ENCODE peak calls at places on chromosomes 4 and X, in four cellular contexts. L, K, F and Y are unnamed samples.
A peak's percentile ranks its signal among the peaks of the same experiment; 100 is the strongest.

GRCh38 chr4:71941001-71941400 is 90.8 kb upstream of the NPFFR2 start:
- DNase-seq in L (peak; percentile 18), F (no peak), K (peak; percentile 66), Y (no peak)

GRCh38 chr4:149409186-149410056 is 406.2 kb downstream of the IQCM start:
- DNase-seq in L (no peak), F (no peak), K (no peak), Y (no peak)

GRCh38 chrX:70234355-70234754 is at the start of gene AWAT1:
- DNase-seq in L (no peak), F (no peak), K (no peak), Y (no peak)

GRCh38 chr4:75698162-75698962 is 25.2 kb upstream of the G3BP2 start:
- DNase-seq in F (no peak), L (no peak), K (no peak), Y (no peak)

GRCh38 chr4:96543346-96543745 is 703.5 kb downstream of the PDHA2 start:
- DNase-seq in F (no peak), K (no peak), L (no peak), Y (no peak)

GRCh38 chr4:36006226-36006625 is 238.1 kb downstream of the ARAP2 start:
- DNase-seq in F (no peak), K (no peak), L (no peak), Y (no peak)

GRCh38 chrX:42385730-42386129 is 392.2 kb downstream of the PPP1R2C start:
- DNase-seq in L (no peak), K (no peak), F (no peak), Y (no peak)

GRCh38 chr4:137641554-137641953 is 109.3 kb upstream of the PCDH18 start:
- DNase-seq in F (no peak), K (no peak), L (no peak), Y (no peak)

GRCh38 chrX:22652596-22652995 is 347.2 kb upstream of the DDX53 start:
- DNase-seq in F (no peak), K (peak; percentile 53), L (peak; percentile 12), Y (no peak)

GRCh38 chrX:150990910-150991309 is 7.8 kb downstream of the HMGB3 start:
- DNase-seq in L (no peak), K (no peak), F (no peak), Y (no peak)

GRCh38 chr4:152036626-152037025 is 275.8 kb upstream of the GATB start:
- DNase-seq in K (no peak), L (no peak), F (no peak), Y (no peak)

GRCh38 chrX:136214551-136214950 is 36.6 kb downstream of the MAP7D3 start:
- DNase-seq in K (no peak), F (no peak), L (no peak), Y (no peak)

GRCh38 chrX:132615396-132616131 is 126.7 kb upstream of the MBNL3 start:
- DNase-seq in F (peak; percentile 11), K (peak; percentile 79), L (peak; percentile 76), Y (no peak)

GRCh38 chr4:187840814-187841213 is 154.8 kb upstream of the ZFP42 start:
- DNase-seq in L (no peak), K (no peak), F (no peak), Y (no peak)

GRCh38 chr4:8307126-8307525 is 37.6 kb downstream of the HTRA3 start:
- DNase-seq in F (no peak), L (peak; percentile 1), K (no peak), Y (peak; percentile 12)

GRCh38 chrX:8960809-8961413 is 73.0 kb downstream of the FAM9B start:
- DNase-seq in K (no peak), L (no peak), F (no peak), Y (no peak)

GRCh38 chrX:131747173-131747572 is 203.3 kb downstream of the OR13H1 start:
- DNase-seq in F (no peak), K (no peak), L (no peak), Y (peak; percentile 80)

GRCh38 chr4:81472249-81473085 is 760 bp upstream of the RASGEF1B start:
- DNase-seq in K (peak; percentile 55), F (no peak), L (peak; percentile 23), Y (peak; percentile 84)

GRCh38 chr4:48484494-48485168 is 1.5 kb downstream of the SLC10A4 start:
- DNase-seq in K (no peak), F (no peak), L (no peak), Y (no peak)

GRCh38 chr4:94290245-94290644 is 52.4 kb downstream of the HPGDS start:
- DNase-seq in F (no peak), L (no peak), K (no peak), Y (no peak)

GRCh38 chrX:2320580-2321327 is 180.0 kb downstream of the DHRSX start:
- DNase-seq in F (no peak), L (no peak), K (peak; percentile 75), Y (peak; percentile 81)

GRCh38 chr4:129978315-129978714 is 882.4 kb downstream of the C4orf33 start:
- DNase-seq in F (no peak), L (no peak), K (no peak), Y (no peak)

GRCh38 chrX:73823473-73824004 is 260.5 kb downstream of the CHIC1 start:
- DNase-seq in L (no peak), F (no peak), K (no peak), Y (no peak)

GRCh38 chr4:67714248-67714583 is 13.3 kb upstream of the UBA6 start:
- DNase-seq in F (no peak), L (no peak), K (no peak), Y (no peak)

GRCh38 chr4:146647615-146648383 is 9.1 kb downstream of the POU4F2 start:
- DNase-seq in L (peak; percentile 36), K (peak; percentile 43), F (no peak), Y (no peak)

GRCh38 chr4:155999743-156000142 is 46.1 kb upstream of the CTSO start:
- DNase-seq in K (peak; percentile 67), F (no peak), L (peak; percentile 49), Y (no peak)

GRCh38 chr4:21768349-21769310 is 179.9 kb downstream of the KCNIP4 start:
- DNase-seq in F (no peak), L (peak; percentile 26), K (peak; percentile 64), Y (no peak)

GRCh38 chrX:22800360-22800759 is 199.4 kb upstream of the DDX53 start:
- DNase-seq in K (no peak), L (no peak), F (no peak), Y (no peak)

GRCh38 chr4:56870927-56871326 is 36.8 kb upstream of the REST start:
- DNase-seq in K (no peak), F (no peak), L (no peak), Y (no peak)

GRCh38 chrX:118212817-118213183 is 96.2 kb upstream of the KLHL13 start:
- DNase-seq in L (no peak), F (no peak), K (no peak), Y (no peak)

GRCh38 chr4:2217726-2218125 is 24.2 kb downstream of the HAUS3 start:
- DNase-seq in K (no peak), L (no peak), F (no peak), Y (no peak)

GRCh38 chr4:132809298-132810032 is 339.6 kb upstream of the PCDH10 start:
- DNase-seq in F (no peak), K (peak; percentile 10), L (peak; percentile 20), Y (no peak)

GRCh38 chrX:120549483-120550452 is 11.0 kb downstream of the CUL4B start:
- DNase-seq in K (no peak), L (no peak), F (no peak), Y (no peak)

GRCh38 chr4:99679204-99679603 is 21.6 kb upstream of the C4orf54 start:
- DNase-seq in L (no peak), K (peak; percentile 94), F (no peak), Y (no peak)

GRCh38 chr4:167031534-167032156 is 202.6 kb downstream of the SPOCK3 start:
- DNase-seq in L (no peak), F (no peak), K (no peak), Y (no peak)

GRCh38 chr4:143625632-143626031 is 74.8 kb downstream of the FREM3 start:
- DNase-seq in L (no peak), F (no peak), K (no peak), Y (no peak)

GRCh38 chr4:168584321-168584771 is 87.5 kb downstream of the PALLD start:
- DNase-seq in K (no peak), F (no peak), L (no peak), Y (no peak)

GRCh38 chr4:102535398-102536082 is 34.4 kb downstream of the NFKB1 start:
- DNase-seq in L (no peak), F (no peak), K (no peak), Y (no peak)

GRCh38 chrX:63439580-63439979 is 88.4 kb upstream of the SPIN4 start:
- DNase-seq in F (no peak), K (no peak), L (no peak), Y (no peak)

GRCh38 chr4:41160856-41161255 is 53.5 kb downstream of the APBB2 start:
- DNase-seq in K (no peak), L (no peak), F (no peak), Y (no peak)